ENCODE peak calls at places on chromosomes 12 and 14, in eight cellular contexts. E, J, U, W, F, Q, L and T are unnamed samples.

GRCh38 chr14:75340921-75341320 is 62.3 kb downstream of the FOS start:
- DNase-seq in E (peak), J (no peak), U (no peak), W (no peak), F (no peak), Q (no peak), L (no peak), T (no peak)

GRCh38 chr12:42546709-42547108 is 42.8 kb downstream of the PRICKLE1 start:
- DNase-seq in E (no peak), J (no peak), U (no peak), W (no peak), F (no peak), Q (no peak), L (no peak), T (no peak)

GRCh38 chr14:36068777-36069534 is 107.6 kb downstream of the PTCSC3 start:
- DNase-seq in E (peak), J (no peak), U (peak), W (peak), F (no peak), Q (no peak), L (no peak), T (no peak)

GRCh38 chr12:26496170-26496569 is 300.8 kb downstream of the SSPN start:
- DNase-seq in E (no peak), J (no peak), U (no peak), W (no peak), F (no peak), Q (no peak), L (no peak), T (no peak)

GRCh38 chr14:34043627-34044372 is 92.9 kb upstream of the EGLN3 start:
- DNase-seq in E (peak), J (peak), U (no peak), W (no peak), F (no peak), Q (peak), L (peak), T (no peak)

GRCh38 chr14:51369814-51370213 is 129.8 kb downstream of the TMX1 start:
- DNase-seq in E (no peak), J (no peak), U (no peak), W (no peak), F (no peak), Q (peak), L (peak), T (peak)

GRCh38 chr14:32698831-32699230 is 239.8 kb upstream of the NPAS3 start:
- DNase-seq in E (no peak), J (no peak), U (peak), W (no peak), F (no peak), Q (no peak), L (no peak), T (no peak)

GRCh38 chr14:91924871-91925726 is 22.4 kb downstream of the FBLN5 start:
- DNase-seq in E (no peak), J (no peak), U (no peak), W (no peak), F (no peak), Q (no peak), L (no peak), T (peak)

GRCh38 chr12:103799504-103800251 is 41.4 kb downstream of the NT5DC3 start:
- DNase-seq in E (peak), J (no peak), U (peak), W (peak), F (no peak), Q (no peak), L (no peak), T (no peak)

GRCh38 chr14:36942522-36943245 is 229.7 kb downstream of the SLC25A21 start:
- DNase-seq in E (no peak), J (no peak), U (peak), W (no peak), F (no peak), Q (no peak), L (no peak), T (no peak)

GRCh38 chr14:105889666-105890473 is 363.5 kb downstream of the TMEM121 start:
- DNase-seq in E (no peak), J (no peak), U (no peak), W (no peak), F (no peak), Q (no peak), L (no peak), T (no peak)

GRCh38 chr12:121453629-121454028 is 53.7 kb downstream of the RNF34 start:
- DNase-seq in E (no peak), J (no peak), U (no peak), W (no peak), F (no peak), Q (no peak), L (no peak), T (no peak)

GRCh38 chr12:132593521-132593920 is 16.9 kb downstream of the LRCOL1 start:
- DNase-seq in E (no peak), J (no peak), U (no peak), W (no peak), F (no peak), Q (no peak), L (no peak), T (no peak)

GRCh38 chr12:120468846-120469449 is 600 bp downstream of the SRSF9 start:
- DNase-seq in E (no peak), J (no peak), U (peak), W (peak), F (no peak), Q (no peak), L (peak), T (no peak)